ENCODE peak calls at places on chromosome 22, in six cellular contexts. N, A, Q, P, D and R are unnamed samples.

GRCh38 chr22:49132009-49132408 is 695.7 kb downstream of the BRD1 start:
- DNase-seq in N (no peak), A (no peak), Q (no peak), P (no peak), D (no peak), R (no peak)

GRCh38 chr22:27886843-27887151 is 32.3 kb downstream of the PITPNB start:
- DNase-seq in N (no peak), A (no peak), Q (no peak), P (no peak), D (no peak), R (no peak)

GRCh38 chr22:50713008-50713385 is 25.0 kb upstream of the ACR start:
- DNase-seq in N (no peak), A (no peak), Q (no peak), P (no peak), D (no peak), R (no peak)

GRCh38 chr22:37331811-37332536 is 49.7 kb downstream of the CYTH4 start:
- DNase-seq in N (no peak), A (no peak), Q (no peak), P (no peak), D (no peak), R (no peak)

GRCh38 chr22:34800265-34800664 is 265.7 kb upstream of the ISX start:
- DNase-seq in N (no peak), A (no peak), Q (no peak), P (no peak), D (no peak), R (no peak)

GRCh38 chr22:17266261-17266971 is 47.2 kb upstream of the ADA2 start:
- DNase-seq in N (no peak), A (no peak), Q (no peak), P (no peak), D (no peak), R (no peak)

GRCh38 chr22:41976070-41976901 is 7.0 kb downstream of the SEPTIN3 start:
- DNase-seq in N (no peak), A (peak), Q (no peak), P (no peak), D (peak), R (peak)

GRCh38 chr22:37784829-37785495 is 22.8 kb upstream of the GCAT start:
- DNase-seq in N (no peak), A (no peak), Q (no peak), P (peak), D (no peak), R (no peak)

GRCh38 chr22:30979932-30980331 is 10.9 kb downstream of the TUG1 start:
- DNase-seq in N (no peak), A (no peak), Q (no peak), P (no peak), D (no peak), R (no peak)

GRCh38 chr22:21642584-21643448 is 714 bp downstream of the SDF2L1 start:
- DNase-seq in N (peak), A (no peak), Q (no peak), P (peak), D (peak), R (peak)

GRCh38 chr22:49724030-49724892 is 103.4 kb downstream of the BRD1 start:
- DNase-seq in N (no peak), A (no peak), Q (no peak), P (no peak), D (peak), R (no peak)

GRCh38 chr22:42270178-42270511 is 308 bp downstream of the TCF20 start:
- DNase-seq in N (peak), A (no peak), Q (peak), P (no peak), D (peak), R (no peak)

GRCh38 chr22:38773363-38773946 is 17.7 kb upstream of the SUN2 start:
- DNase-seq in N (no peak), A (no peak), Q (no peak), P (no peak), D (no peak), R (no peak)

GRCh38 chr22:38203855-38204497 is 2.2 kb downstream of the MAFF start:
- DNase-seq in N (no peak), A (no peak), Q (no peak), P (no peak), D (no peak), R (no peak)

GRCh38 chr22:27919943-27920755 is 1.1 kb upstream of the PITPNB start:
- DNase-seq in N (no peak), A (no peak), Q (no peak), P (peak), D (peak), R (no peak)

GRCh38 chr22:39292561-39293074 is 26.8 kb downstream of the RPL3 start:
- DNase-seq in N (no peak), A (peak), Q (peak), P (peak), D (no peak), R (no peak)

GRCh38 chr22:44460287-44461082 is 37.5 kb downstream of the RTL6 start:
- DNase-seq in N (no peak), A (no peak), Q (no peak), P (no peak), D (no peak), R (no peak)

GRCh38 chr22:45677060-45677459 is 5.4 kb downstream of the ATXN10 start:
- DNase-seq in N (no peak), A (no peak), Q (no peak), P (no peak), D (no peak), R (no peak)

GRCh38 chr22:26079009-26079408 is 90.3 kb upstream of the SEZ6L start:
- DNase-seq in N (no peak), A (no peak), Q (no peak), P (no peak), D (no peak), R (no peak)

GRCh38 chr22:40733919-40734318 is 54.6 kb downstream of the MCHR1 start:
- DNase-seq in N (no peak), A (no peak), Q (no peak), P (no peak), D (no peak), R (no peak)

GRCh38 chr22:49768511-49768910 is 59.2 kb downstream of the BRD1 start:
- DNase-seq in N (no peak), A (no peak), Q (no peak), P (no peak), D (no peak), R (no peak)

GRCh38 chr22:30433773-30434172 is 8.2 kb downstream of the MTFP1 start:
- DNase-seq in N (no peak), A (no peak), Q (no peak), P (peak), D (no peak), R (no peak)